ENCODE peak calls at places on chromosomes 1 and 21, in six cellular contexts. One of them, this sample, is unnamed.

GRCh38 chr1:36366091-36366661 is 19.5 kb downstream of the STK40 start:
- DNase-seq in K562: no peak
- DNase-seq in GM12878: no peak
- DNase-seq in A549: no peak
- DNase-seq in HepG2: no peak
- DNase-seq in SK-N-SH: peak; percentile 89
- DNase-seq in this sample: peak; percentile 75

GRCh38 chr1:10471411-10472219 is 714 bp downstream of the DFFA start:
- DNase-seq in GM12878: no peak
- DNase-seq in A549: no peak
- DNase-seq in K562: no peak
- DNase-seq in HepG2: no peak
- DNase-seq in SK-N-SH: peak; percentile 44
- DNase-seq in this sample: peak; percentile 33

GRCh38 chr1:184854456-184855180 is 100.0 kb upstream of the EDEM3 start:
- DNase-seq in K562: no peak
- DNase-seq in A549: no peak
- DNase-seq in GM12878: no peak
- DNase-seq in HepG2: no peak
- DNase-seq in SK-N-SH: no peak
- DNase-seq in this sample: peak; percentile 76

GRCh38 chr21:32452641-32453040 is 40.1 kb downstream of the EVA1C start:
- DNase-seq in SK-N-SH: no peak
- DNase-seq in A549: no peak
- DNase-seq in K562: no peak
- DNase-seq in HepG2: no peak
- DNase-seq in GM12878: no peak
- DNase-seq in this sample: no peak

GRCh38 chr1:115507256-115507589 is 134.5 kb upstream of the VANGL1 start:
- DNase-seq in A549: no peak
- DNase-seq in K562: no peak
- DNase-seq in HepG2: peak; percentile 27
- DNase-seq in GM12878: no peak
- DNase-seq in SK-N-SH: peak; percentile 52
- DNase-seq in this sample: peak; percentile 63

GRCh38 chr1:200206340-200206739 is 178.8 kb downstream of the NR5A2 start:
- DNase-seq in HepG2: no peak
- DNase-seq in GM12878: no peak
- DNase-seq in A549: peak; percentile 43
- DNase-seq in SK-N-SH: no peak
- DNase-seq in K562: no peak
- DNase-seq in this sample: peak; percentile 90

GRCh38 chr1:74578101-74578500 is 65.7 kb upstream of the LRRC53 start:
- DNase-seq in HepG2: no peak
- DNase-seq in K562: no peak
- DNase-seq in A549: no peak
- DNase-seq in GM12878: no peak
- DNase-seq in SK-N-SH: no peak
- DNase-seq in this sample: no peak

GRCh38 chr1:1969505-1969900 is 34.1 kb downstream of the CFAP74 start:
- DNase-seq in GM12878: no peak
- DNase-seq in SK-N-SH: no peak
- DNase-seq in K562: no peak
- DNase-seq in A549: no peak
- DNase-seq in HepG2: no peak
- DNase-seq in this sample: no peak

GRCh38 chr21:26850116-26850643 is 5.0 kb upstream of the ADAMTS1 start:
- DNase-seq in A549: no peak
- DNase-seq in SK-N-SH: peak; percentile 51
- DNase-seq in K562: no peak
- DNase-seq in GM12878: peak; percentile 0
- DNase-seq in HepG2: peak; percentile 36
- DNase-seq in this sample: peak; percentile 59

GRCh38 chr1:226891846-226892533 is 21.6 kb downstream of the PSEN2 start:
- DNase-seq in A549: no peak
- DNase-seq in SK-N-SH: no peak
- DNase-seq in K562: no peak
- DNase-seq in GM12878: no peak
- DNase-seq in HepG2: no peak
- DNase-seq in this sample: peak; percentile 52

GRCh38 chr1:39680751-39681150 is 8.8 kb upstream of the NT5C1A start:
- DNase-seq in HepG2: no peak
- DNase-seq in SK-N-SH: no peak
- DNase-seq in K562: no peak
- DNase-seq in A549: no peak
- DNase-seq in GM12878: no peak
- DNase-seq in this sample: no peak

GRCh38 chr1:110765640-110766335 is 91.0 kb upstream of the KCNA3 start:
- DNase-seq in HepG2: peak; percentile 25
- DNase-seq in SK-N-SH: peak; percentile 63
- DNase-seq in GM12878: no peak
- DNase-seq in K562: peak; percentile 57
- DNase-seq in A549: peak; percentile 16
- DNase-seq in this sample: peak; percentile 62

GRCh38 chr21:25691931-25692330 is 42.8 kb downstream of the ATP5PF start:
- DNase-seq in GM12878: no peak
- DNase-seq in SK-N-SH: no peak
- DNase-seq in HepG2: no peak
- DNase-seq in K562: no peak
- DNase-seq in A549: no peak
- DNase-seq in this sample: peak; percentile 29

GRCh38 chr1:225699336-225699735 is 46.4 kb upstream of the ENAH start:
- DNase-seq in SK-N-SH: no peak
- DNase-seq in GM12878: no peak
- DNase-seq in K562: no peak
- DNase-seq in HepG2: peak; percentile 71
- DNase-seq in A549: no peak
- DNase-seq in this sample: no peak

GRCh38 chr1:68205794-68206358 is 26.4 kb downstream of the WLS start:
- DNase-seq in GM12878: no peak
- DNase-seq in SK-N-SH: no peak
- DNase-seq in HepG2: no peak
- DNase-seq in A549: no peak
- DNase-seq in K562: no peak
- DNase-seq in this sample: no peak

GRCh38 chr1:215987092-215987855 is 420.2 kb downstream of the KCTD3 start:
- DNase-seq in SK-N-SH: no peak
- DNase-seq in GM12878: no peak
- DNase-seq in K562: no peak
- DNase-seq in A549: no peak
- DNase-seq in HepG2: peak; percentile 11
- DNase-seq in this sample: peak; percentile 29

GRCh38 chr1:204102719-204103118 is 29.8 kb downstream of the SOX13 start:
- DNase-seq in HepG2: peak; percentile 49
- DNase-seq in GM12878: no peak
- DNase-seq in A549: no peak
- DNase-seq in SK-N-SH: no peak
- DNase-seq in K562: no peak
- DNase-seq in this sample: no peak

GRCh38 chr1:53294557-53294956 is 33.3 kb downstream of the LRP8 start:
- DNase-seq in HepG2: no peak
- DNase-seq in GM12878: no peak
- DNase-seq in SK-N-SH: no peak
- DNase-seq in A549: no peak
- DNase-seq in K562: no peak
- DNase-seq in this sample: peak; percentile 78

DNA sequence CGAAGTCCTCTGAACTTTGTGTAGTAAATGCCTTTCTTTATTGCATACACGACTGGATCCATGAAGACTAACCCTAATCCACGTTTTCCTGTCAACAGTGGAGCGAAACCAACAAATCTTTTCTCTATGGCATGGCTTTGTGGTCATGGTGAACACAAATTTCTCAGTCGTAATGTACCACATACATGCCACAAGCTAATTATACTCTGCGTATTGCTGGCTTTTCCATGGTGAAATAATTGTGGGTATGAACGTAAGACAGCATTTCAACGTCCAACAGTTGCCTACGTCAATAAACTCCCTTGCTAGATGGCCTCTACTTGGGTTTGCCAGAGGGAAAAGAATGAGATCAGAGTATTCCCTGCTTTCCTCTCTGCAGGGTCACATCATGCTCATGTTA is 27.5 kb downstream of the INTS7 start:
- DNase-seq in SK-N-SH: no peak
- DNase-seq in HepG2: no peak
- DNase-seq in GM12878: no peak
- DNase-seq in A549: no peak
- DNase-seq in K562: no peak
- DNase-seq in this sample: no peak
- TF ChIP-seq SMC3 in SK-N-SH: no peak
- TF ChIP-seq SMC3 in HepG2: no peak
- TF ChIP-seq SMC3 in GM12878: no peak
- TF ChIP-seq SMC3 in A549: no peak
- TF ChIP-seq SMC3 in K562: no peak
- TF ChIP-seq SMC3 in this sample: no peak

DNA sequence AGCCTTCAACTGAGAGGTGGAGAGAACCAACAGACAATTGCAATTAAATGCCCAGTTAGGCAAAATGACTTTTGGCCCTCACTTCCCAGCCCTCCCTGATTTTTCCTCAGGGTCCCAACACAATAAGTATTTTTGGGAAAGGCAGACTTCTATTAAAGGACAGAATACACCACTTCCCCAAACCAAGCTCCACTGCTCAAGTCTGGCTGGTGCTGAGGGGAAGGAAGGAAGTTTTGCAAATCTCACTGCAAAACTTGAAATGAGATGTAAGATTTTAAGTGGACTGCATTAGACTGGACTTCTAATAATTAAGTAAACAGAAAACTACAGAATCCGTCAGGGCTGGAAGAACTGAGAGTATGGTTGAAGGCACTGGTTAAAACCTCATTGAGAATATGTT is 32.2 kb upstream of the CD1D start:
- DNase-seq in A549: no peak
- DNase-seq in HepG2: no peak
- DNase-seq in K562: no peak
- DNase-seq in GM12878: no peak
- DNase-seq in SK-N-SH: no peak
- DNase-seq in this sample: no peak
- TF ChIP-seq SMC3 in A549: no peak
- TF ChIP-seq SMC3 in HepG2: no peak
- TF ChIP-seq SMC3 in K562: no peak
- TF ChIP-seq SMC3 in GM12878: no peak
- TF ChIP-seq SMC3 in SK-N-SH: no peak
- TF ChIP-seq SMC3 in this sample: no peak

DNA sequence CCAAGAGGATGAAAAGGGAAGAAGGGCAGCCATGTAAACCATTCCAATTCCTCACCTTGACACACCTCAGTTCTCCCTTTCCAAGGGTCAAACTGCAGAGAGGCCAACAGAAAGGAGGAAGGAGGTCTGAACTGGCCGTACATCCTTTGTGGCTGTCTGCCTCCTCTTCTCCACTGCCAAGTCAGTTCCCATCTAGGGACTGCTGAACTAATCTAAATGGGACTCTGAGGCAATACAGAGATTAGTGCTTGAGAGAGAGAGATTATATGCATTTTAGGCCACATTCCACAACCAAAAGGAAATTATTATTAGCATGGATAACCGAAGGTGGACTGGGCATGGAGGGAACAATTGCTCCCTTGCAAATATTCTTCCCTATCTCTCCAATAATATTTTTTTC is 2.7 kb downstream of the ARHGEF11 start:
- DNase-seq in A549: no peak
- DNase-seq in SK-N-SH: no peak
- DNase-seq in HepG2: no peak
- DNase-seq in K562: no peak
- DNase-seq in GM12878: no peak
- DNase-seq in this sample: no peak
- TF ChIP-seq SMC3 in A549: no peak
- TF ChIP-seq SMC3 in SK-N-SH: no peak
- TF ChIP-seq SMC3 in HepG2: no peak
- TF ChIP-seq SMC3 in K562: no peak
- TF ChIP-seq SMC3 in GM12878: no peak
- TF ChIP-seq SMC3 in this sample: no peak

GRCh38 chr1:40945491-40945973 is 34.0 kb upstream of the CTPS1 start:
- DNase-seq in A549: no peak
- DNase-seq in SK-N-SH: no peak
- DNase-seq in K562: no peak
- DNase-seq in GM12878: no peak
- DNase-seq in HepG2: no peak
- DNase-seq in this sample: peak; percentile 22
- TF ChIP-seq SMC3 in A549: no peak
- TF ChIP-seq SMC3 in SK-N-SH: no peak
- TF ChIP-seq SMC3 in K562: no peak
- TF ChIP-seq SMC3 in GM12878: no peak
- TF ChIP-seq SMC3 in HepG2: no peak
- TF ChIP-seq SMC3 in this sample: no peak

GRCh38 chr1:173301507-173301906 is 94.4 kb upstream of the TNFSF4 start:
- DNase-seq in HepG2: no peak
- DNase-seq in A549: no peak
- DNase-seq in SK-N-SH: no peak
- DNase-seq in GM12878: no peak
- DNase-seq in K562: peak; percentile 25
- DNase-seq in this sample: no peak
- TF ChIP-seq SMC3 in HepG2: no peak
- TF ChIP-seq SMC3 in A549: no peak
- TF ChIP-seq SMC3 in SK-N-SH: no peak
- TF ChIP-seq SMC3 in GM12878: no peak
- TF ChIP-seq SMC3 in K562: no peak
- TF ChIP-seq SMC3 in this sample: no peak

GRCh38 chr1:25641329-25641725 is 24.7 kb downstream of the MAN1C1 start:
- DNase-seq in A549: no peak
- DNase-seq in GM12878: no peak
- DNase-seq in SK-N-SH: no peak
- DNase-seq in HepG2: no peak
- DNase-seq in K562: no peak
- DNase-seq in this sample: no peak

GRCh38 chr1:25642710-25643109 is 26.1 kb downstream of the MAN1C1 start:
- DNase-seq in K562: no peak
- DNase-seq in HepG2: no peak
- DNase-seq in SK-N-SH: no peak
- DNase-seq in GM12878: peak; percentile 44
- DNase-seq in A549: no peak
- DNase-seq in this sample: peak; percentile 70

GRCh38 chr1:25640646-25641328 is 24.2 kb downstream of the MAN1C1 start:
- DNase-seq in SK-N-SH: no peak
- DNase-seq in A549: no peak
- DNase-seq in GM12878: no peak
- DNase-seq in HepG2: no peak
- DNase-seq in K562: no peak
- DNase-seq in this sample: no peak

GRCh38 chr1:25643962-25644361 is 27.4 kb downstream of the MAN1C1 start:
- DNase-seq in A549: no peak
- DNase-seq in SK-N-SH: no peak
- DNase-seq in K562: no peak
- DNase-seq in HepG2: no peak
- DNase-seq in GM12878: no peak
- DNase-seq in this sample: no peak

DNA sequence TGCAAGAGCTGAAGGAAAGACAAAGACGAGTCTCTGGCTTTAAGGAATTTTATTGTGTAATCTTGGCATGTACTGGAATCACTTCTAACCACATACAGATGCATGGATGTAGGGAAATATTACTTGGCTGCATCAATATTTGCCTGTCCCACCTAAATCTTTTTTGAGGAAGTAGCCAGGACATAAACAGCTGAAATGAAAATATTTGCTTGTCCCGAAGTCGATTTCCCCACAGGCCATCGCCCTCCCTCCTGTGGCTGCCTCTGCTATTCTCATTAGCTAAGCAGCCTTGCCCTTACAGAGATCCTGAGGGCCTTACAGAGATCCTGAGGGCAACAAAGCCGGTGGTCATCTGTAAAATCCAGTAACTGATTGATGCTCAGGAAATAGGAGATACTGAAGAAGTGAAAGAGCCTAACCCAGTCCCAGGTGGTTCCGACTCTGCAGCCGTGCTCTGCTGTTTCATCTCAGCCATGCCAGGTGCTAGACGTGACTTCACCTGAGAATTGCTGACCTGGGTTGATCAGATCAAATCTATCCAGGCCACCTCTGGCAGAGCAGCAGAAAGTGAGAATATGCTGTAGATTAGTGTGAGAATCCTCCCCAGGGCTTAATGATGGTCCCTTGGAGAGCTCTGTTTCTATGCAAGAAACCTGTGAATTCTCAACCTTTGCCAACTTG is 25.5 kb downstream of the MAN1C1 start:
- DNase-seq in A549: no peak
- DNase-seq in GM12878: no peak
- DNase-seq in K562: no peak
- DNase-seq in SK-N-SH: no peak
- DNase-seq in HepG2: no peak
- DNase-seq in this sample: peak; percentile 67
- TF ChIP-seq SMC3 in A549: no peak
- TF ChIP-seq SMC3 in GM12878: no peak
- TF ChIP-seq SMC3 in K562: no peak
- TF ChIP-seq SMC3 in SK-N-SH: no peak
- TF ChIP-seq SMC3 in HepG2: no peak
- TF ChIP-seq SMC3 in this sample: no peak

This sample was measured in IMR-90.